ENCODE peak calls at places on chromosomes 13 and 19, in four cellular contexts. T is AG04449, D is astrocyte of the spinal cord, J is body of pancreas. Z is an unnamed sample.

GRCh38 chr19:19514215-19514633 is 1.1 kb downstream of the TSSK6 start:
- DNase-seq in D (peak), J (peak), T (no peak), Z (no peak)

GRCh38 chr13:110450016-110450900 is 111.3 kb downstream of the RAB20 start:
- DNase-seq in J (no peak), T (no peak), D (no peak), Z (no peak)

GRCh38 chr19:5926641-5927438 is 12.8 kb downstream of the CAPS start:
- DNase-seq in D (peak), T (no peak), J (peak), Z (no peak)

GRCh38 chr13:89695343-89696257 is 1651.9 kb upstream of the MIR17HG start:
- DNase-seq in T (no peak), D (peak), J (peak), Z (peak)

GRCh38 chr13:110392510-110393233 is 85.6 kb downstream of the COL4A2 start:
- DNase-seq in J (no peak), D (peak), T (no peak), Z (no peak)

GRCh38 chr19:45682117-45682516 is 9.6 kb downstream of the SNRPD2 start:
- DNase-seq in T (no peak), D (no peak), J (no peak), Z (no peak)

GRCh38 chr19:46192990-46193650 is 36.4 kb upstream of the IGFL1 start:
- DNase-seq in D (peak), T (no peak), J (no peak), Z (no peak)

GRCh38 chr19:5026706-5027273 is 57.9 kb downstream of the KDM4B start:
- DNase-seq in D (no peak), J (no peak), T (no peak), Z (no peak)

GRCh38 chr13:30618186-30618937 is 642 bp downstream of the USPL1 start:
- DNase-seq in T (no peak), D (no peak), J (peak), Z (no peak)

GRCh38 chr19:32626969-32627368 is 46.0 kb downstream of the PDCD5 start:
- DNase-seq in J (no peak), T (no peak), D (no peak), Z (no peak)

GRCh38 chr13:112652512-112653458 is 37.1 kb upstream of the ATP11A start:
- DNase-seq in D (no peak), J (no peak), T (no peak), Z (no peak)

GRCh38 chr13:61463027-61463426 is 47.4 kb upstream of the PCDH20 start:
- DNase-seq in J (no peak), T (no peak), D (no peak), Z (no peak)

GRCh38 chr13:94480672-94481145 is 1.2 kb upstream of the DCT start:
- DNase-seq in D (peak), J (no peak), T (no peak), Z (peak)

GRCh38 chr13:21009036-21009435 is 52.4 kb downstream of the LATS2 start:
- DNase-seq in D (no peak), T (no peak), J (no peak), Z (no peak)

GRCh38 chr13:74135306-74136088 is 1.3 kb upstream of the KLF12 start:
- DNase-seq in T (no peak), D (peak), J (peak), Z (no peak)

GRCh38 chr19:38061294-38061693 is 154.3 kb downstream of the SIPA1L3 start:
- DNase-seq in D (peak), T (peak), J (no peak), Z (peak)

GRCh38 chr13:25180795-25181537 is 8.9 kb upstream of the AMER2 start:
- DNase-seq in D (no peak), J (no peak), T (no peak), Z (no peak)

GRCh38 chr19:48997972-48998371 is 4.3 kb downstream of the RUVBL2 start:
- DNase-seq in T (no peak), D (peak), J (peak), Z (no peak)

GRCh38 chr13:108342369-108343289 is 73.1 kb downstream of the TNFSF13B start:
- DNase-seq in J (no peak), D (peak), T (no peak), Z (peak)

GRCh38 chr19:48417436-48417835 is 24.0 kb downstream of the GRIN2D start:
- DNase-seq in J (no peak), D (no peak), T (no peak), Z (no peak)

GRCh38 chr13:49517461-49517860 is 21.7 kb downstream of the PHF11 start:
- DNase-seq in T (no peak), J (peak), D (no peak), Z (no peak)

GRCh38 chr13:100300708-100301107 is 211.8 kb downstream of the PCCA start:
- DNase-seq in J (no peak), D (no peak), T (no peak), Z (no peak)

GRCh38 chr19:35257113-35257461 is 8.3 kb downstream of the LSR start:
- DNase-seq in T (no peak), J (no peak), D (no peak), Z (no peak)

GRCh38 chr19:38736413-38737280 is 7.6 kb downstream of the CAPN12 start:
- DNase-seq in T (no peak), D (peak), J (peak), Z (no peak)

GRCh38 chr13:40666905-40667621 is 622 bp upstream of the FOXO1 start:
- DNase-seq in J (peak), T (no peak), D (no peak), Z (no peak)

GRCh38 chr13:47858678-47859050 is 142.4 kb downstream of the SUCLA2 start:
- DNase-seq in T (peak), J (no peak), D (peak), Z (peak)

GRCh38 chr13:83919775-83920174 is 37.5 kb upstream of the SLITRK1 start:
- DNase-seq in T (no peak), D (no peak), J (no peak), Z (no peak)
- TF ChIP-seq CTCF in T (no peak), D (no peak), J (no peak), Z (no peak)

DNA sequence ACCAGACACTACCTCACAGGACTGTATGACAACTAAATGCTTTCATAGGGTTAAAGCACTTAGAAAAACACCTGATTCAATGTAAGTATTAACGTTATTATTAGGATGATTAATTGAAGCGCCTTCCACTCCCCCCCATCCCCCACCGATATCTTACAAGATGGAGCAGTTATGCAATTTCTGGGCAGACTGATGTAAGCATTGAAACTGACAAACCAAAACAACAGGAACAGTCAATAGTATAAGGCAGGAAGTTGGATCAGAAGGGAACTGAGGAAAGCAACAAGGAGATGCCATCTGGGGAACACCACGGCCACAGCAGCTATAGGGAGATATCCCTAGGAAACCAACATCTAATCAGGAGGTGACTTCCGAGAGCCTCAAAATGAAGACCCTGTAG is 3.8 kb downstream of the LCP1 start:
- DNase-seq in J (no peak), T (no peak), D (no peak), Z (no peak)
- H3K4me3 ChIP-seq in J (no peak), T (no peak), D (no peak), Z (no peak)

DNA sequence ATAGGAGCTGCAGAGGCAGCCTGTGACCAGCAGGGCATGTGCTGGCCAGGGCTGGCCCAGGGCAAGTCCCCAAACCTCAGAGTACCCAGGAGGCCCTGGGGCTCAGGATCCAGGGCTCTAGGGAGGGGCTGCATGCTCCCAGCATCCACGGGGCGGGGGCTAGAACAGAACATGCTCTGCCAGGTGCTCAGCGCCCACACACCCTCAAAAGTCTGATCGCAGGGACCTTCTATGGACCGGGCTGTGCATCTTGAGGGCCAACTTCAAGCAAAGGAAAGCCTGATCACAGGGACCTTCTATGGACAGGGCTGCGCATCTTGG is 33.5 kb downstream of the ELL start:
- DNase-seq in T (no peak), J (peak), D (no peak), Z (no peak)
- TF ChIP-seq CTCF in T (peak), J (no peak), D (peak), Z (peak)

DNA sequence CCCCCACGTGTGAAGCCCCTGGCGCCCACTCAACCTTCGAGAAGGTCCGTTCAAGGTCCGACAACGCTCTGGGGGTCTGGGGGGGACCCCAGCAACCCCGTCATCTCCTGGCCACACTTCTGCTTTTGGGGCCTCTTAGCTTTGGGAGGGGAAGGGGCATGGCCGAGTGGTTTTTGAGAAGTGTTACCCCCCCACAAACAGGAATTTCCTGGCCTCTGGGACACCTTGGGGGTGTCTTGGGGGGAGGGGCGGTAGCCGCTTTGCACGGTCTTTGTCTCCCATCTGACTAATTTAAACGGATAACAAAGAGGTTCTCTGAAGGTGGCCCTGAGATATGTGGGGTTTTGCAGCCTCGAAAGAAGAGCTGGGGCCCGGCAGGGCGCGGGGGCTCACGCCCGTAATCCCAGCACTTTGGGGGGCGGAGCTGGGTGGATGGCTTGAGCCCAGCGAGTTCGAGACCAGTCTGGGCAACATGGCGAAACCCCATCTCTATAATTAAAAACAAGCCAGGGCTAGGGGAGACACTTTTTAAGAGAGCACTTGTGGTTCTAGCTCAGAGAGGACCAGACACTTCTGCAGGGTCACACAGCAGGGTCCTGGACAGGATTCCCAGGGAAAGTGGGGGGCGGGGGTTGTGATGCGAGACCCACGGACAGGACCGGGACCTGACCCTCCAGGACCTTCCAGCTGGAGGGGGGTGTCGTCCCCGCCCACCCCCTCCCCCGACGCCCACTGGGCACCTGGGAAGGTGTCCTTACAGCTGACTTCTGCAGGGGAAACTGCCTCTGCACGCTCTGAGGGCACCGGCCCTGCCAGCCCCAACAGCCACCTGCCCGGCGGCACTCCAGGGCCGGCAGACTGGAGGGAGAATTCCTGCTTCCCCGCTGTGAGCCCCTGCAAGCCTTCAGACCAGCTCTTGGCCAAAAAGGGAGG is 878 bp downstream of the CNN2 start:
- DNase-seq in D (no peak), T (no peak), J (peak), Z (no peak)
- H3K4me3 ChIP-seq in D (peak), T (peak), J (peak), Z (peak)

Z was measured in astrocyte of the cerebellum.